ENCODE peak calls at places on chromosome 13, in seven cellular contexts. P is RWPE1; U is NCI-H2081 treated with DMSO at 0.1 percent for 48 hours; D is GM23338; M is ACHN; C is stimulated activated CD4-positive, alpha-beta T cell treated with anti-CD3 and anti-CD28 coated beads, Interleukin-4, amount 100 ng/mL, for 1 hour; I is endothelial cell. W is an unnamed sample.

GRCh38 chr13:20425819-20426219 is 99.8 kb downstream of the CRYL1 start:
- DNase-seq in C (no peak), M (no peak), P (no peak), I (no peak), U (no peak), D (no peak), W (no peak)

GRCh38 chr13:68888832-68889231 is 1218.8 kb upstream of the ATXN8OS start:
- DNase-seq in U (no peak), D (no peak), P (no peak), I (no peak), C (no peak), M (no peak), W (no peak)

GRCh38 chr13:27607125-27607524 is 13.2 kb downstream of the LNX2 start:
- DNase-seq in D (no peak), C (no peak), M (peak), I (no peak), P (peak), U (no peak), W (peak)

GRCh38 chr13:74464656-74465055 is 330.5 kb upstream of the KLF12 start:
- DNase-seq in I (no peak), D (no peak), C (no peak), M (no peak), P (no peak), U (peak), W (no peak)

GRCh38 chr13:36420437-36420891 is 11.8 kb upstream of the CCNA1 start:
- DNase-seq in D (peak), U (peak), C (peak), I (peak), M (peak), P (peak), W (peak)

GRCh38 chr13:28637714-28638355 is 21.1 kb upstream of the POMP start:
- DNase-seq in I (no peak), C (no peak), M (no peak), D (peak), U (no peak), P (no peak), W (peak)

GRCh38 chr13:45011198-45011597 is 21.9 kb downstream of the GPALPP1 start:
- DNase-seq in M (no peak), U (no peak), I (no peak), P (no peak), C (no peak), D (no peak), W (no peak)

GRCh38 chr13:24039621-24040475 is 120.7 kb upstream of the SPATA13 start:
- DNase-seq in I (no peak), D (no peak), U (no peak), M (no peak), P (no peak), C (no peak), W (no peak)

GRCh38 chr13:88887045-88887662 is 1216.0 kb downstream of the SLITRK5 start:
- DNase-seq in U (no peak), C (no peak), M (no peak), I (no peak), D (peak), P (no peak), W (no peak)

GRCh38 chr13:78638216-78638615 is 20.7 kb downstream of the OBI1 start:
- DNase-seq in I (no peak), U (no peak), C (no peak), D (no peak), P (no peak), M (no peak), W (no peak)

GRCh38 chr13:65990684-65991083 is 1239.5 kb downstream of the PCDH9 start:
- DNase-seq in C (no peak), M (no peak), P (no peak), I (no peak), U (no peak), D (peak), W (no peak)

GRCh38 chr13:111458001-111458531 is 137.6 kb downstream of the TEX29 start:
- DNase-seq in I (no peak), D (no peak), P (no peak), M (no peak), U (no peak), C (no peak), W (no peak)

GRCh38 chr13:46137627-46138026 is 32.8 kb upstream of the CPB2 start:
- DNase-seq in C (no peak), M (no peak), D (no peak), I (no peak), U (no peak), P (no peak), W (no peak)

GRCh38 chr13:73521291-73521626 is 462.5 kb downstream of the KLF5 start:
- DNase-seq in U (no peak), P (no peak), C (no peak), D (no peak), I (no peak), M (no peak), W (no peak)

GRCh38 chr13:47294691-47295090 is 397.8 kb upstream of the HTR2A start:
- DNase-seq in I (no peak), M (no peak), C (no peak), P (no peak), U (no peak), D (no peak), W (no peak)

GRCh38 chr13:86581711-86582110 is 782.5 kb upstream of the SLITRK6 start:
- DNase-seq in U (no peak), D (no peak), P (peak), C (no peak), M (peak), I (no peak), W (no peak)

GRCh38 chr13:26051231-26052135 is at the start of gene SHISA2:
- DNase-seq in D (peak), I (peak), P (peak), M (peak), U (no peak), C (peak), W (peak)

GRCh38 chr13:30607908-30608307 is 9.8 kb upstream of the USPL1 start:
- DNase-seq in P (no peak), M (no peak), C (peak), U (no peak), I (no peak), D (no peak), W (no peak)

GRCh38 chr13:52449323-52450011 is 967 bp downstream of the VPS36 start:
- DNase-seq in C (no peak), M (no peak), D (no peak), P (no peak), I (no peak), U (no peak), W (no peak)

GRCh38 chr13:33454844-33455256 is 169.3 kb upstream of the STARD13 start:
- DNase-seq in P (no peak), M (no peak), I (no peak), D (no peak), U (no peak), C (no peak), W (peak)

GRCh38 chr13:71079638-71080037 is 787.4 kb downstream of the DACH1 start:
- DNase-seq in I (no peak), M (no peak), C (no peak), D (no peak), P (no peak), U (no peak), W (no peak)

GRCh38 chr13:44249439-44249838 is 124.2 kb upstream of the SERP2 start:
- DNase-seq in D (no peak), I (no peak), P (no peak), U (no peak), C (no peak), M (no peak), W (peak)

GRCh38 chr13:75762066-75762937 is 126.2 kb downstream of the LMO7 start:
- DNase-seq in U (no peak), D (no peak), P (peak), C (no peak), I (no peak), M (peak), W (peak)

GRCh38 chr13:106276876-106277275 is 258.6 kb downstream of the EFNB2 start:
- DNase-seq in C (no peak), D (no peak), I (no peak), U (no peak), P (peak), M (no peak), W (no peak)

GRCh38 chr13:62706035-62706434 is 1290.4 kb upstream of the PCDH20 start:
- DNase-seq in M (no peak), C (no peak), U (no peak), D (no peak), P (peak), I (no peak), W (no peak)

GRCh38 chr13:110479215-110479545 is 82.3 kb downstream of the RAB20 start:
- DNase-seq in I (no peak), C (no peak), M (no peak), U (no peak), D (no peak), P (no peak), W (no peak)

GRCh38 chr13:24670927-24671326 is 9.3 kb upstream of the ATP12A start:
- DNase-seq in M (peak), U (no peak), I (peak), D (peak), C (no peak), P (peak), W (peak)

GRCh38 chr13:76854894-76855293 is 31.3 kb downstream of the KCTD12 start:
- DNase-seq in D (no peak), P (peak), C (no peak), M (peak), I (no peak), U (no peak), W (peak)

GRCh38 chr13:75864718-75865117 is 228.6 kb downstream of the LMO7 start:
- DNase-seq in U (no peak), M (no peak), D (no peak), P (no peak), C (no peak), I (no peak), W (peak)

GRCh38 chr13:106523566-106523965 is 11.9 kb downstream of the EFNB2 start:
- DNase-seq in U (no peak), P (no peak), M (no peak), C (no peak), D (no peak), I (no peak), W (no peak)

W was measured in adipocyte.